ENCODE peak calls at places on chromosome 10, in seven cellular contexts. B is neural crest cell, F is T-cell, I is coronary artery, P is endothelial cell, S is HEK293T, E is GM23248. K is an unnamed sample.

GRCh38 chr10:13327516-13327915 is 20.6 kb downstream of the SEPHS1 start:
- DNase-seq in I (no peak), S (no peak), F (no peak), P (no peak), B (no peak), E (no peak), K (no peak)

GRCh38 chr10:131934769-131935168 is 34.0 kb downstream of the PPP2R2D start:
- DNase-seq in B (no peak), P (no peak), F (no peak), E (no peak), S (no peak), I (no peak), K (no peak)

GRCh38 chr10:86127274-86127819 is 239.2 kb downstream of the GRID1 start:
- DNase-seq in P (no peak), B (no peak), S (no peak), E (no peak), I (no peak), F (no peak), K (no peak)

GRCh38 chr10:121904888-121905287 is 22.9 kb downstream of the ATE1 start:
- DNase-seq in B (no peak), P (no peak), S (no peak), I (no peak), E (no peak), F (no peak), K (no peak)

GRCh38 chr10:98404571-98405396 is 10.2 kb downstream of the PYROXD2 start:
- DNase-seq in E (peak), B (no peak), S (no peak), I (no peak), P (no peak), F (no peak), K (no peak)

GRCh38 chr10:43678654-43679053 is 30.0 kb upstream of the ZNF32 start:
- DNase-seq in F (no peak), S (no peak), I (no peak), B (no peak), P (no peak), E (no peak), K (no peak)

GRCh38 chr10:76124230-76124629 is 692.8 kb downstream of the LRMDA start:
- DNase-seq in E (no peak), B (no peak), P (no peak), F (no peak), S (no peak), I (no peak), K (no peak)

GRCh38 chr10:3220853-3221252 is 48.3 kb upstream of the PITRM1 start:
- DNase-seq in S (no peak), F (no peak), B (no peak), I (no peak), P (no peak), E (peak), K (no peak)

GRCh38 chr10:132521466-132522102 is 16.0 kb upstream of the INPP5A start:
- DNase-seq in B (no peak), F (no peak), E (no peak), P (no peak), I (no peak), S (no peak), K (no peak)

GRCh38 chr10:71475243-71475871 is 78.6 kb downstream of the CDH23 start:
- DNase-seq in P (peak), S (no peak), F (no peak), I (no peak), B (no peak), E (no peak), K (no peak)

GRCh38 chr10:88004451-88004850 is 141.0 kb downstream of the PTEN start:
- DNase-seq in S (no peak), B (no peak), I (no peak), E (peak), F (no peak), P (no peak), K (no peak)

GRCh38 chr10:124006526-124006925 is 86.9 kb downstream of the CHST15 start:
- DNase-seq in I (no peak), F (no peak), P (no peak), S (no peak), E (no peak), B (no peak), K (no peak)

GRCh38 chr10:93762979-93763391 is 5.2 kb downstream of the LGI1 start:
- DNase-seq in P (no peak), S (no peak), B (no peak), I (no peak), F (no peak), E (no peak), K (no peak)

GRCh38 chr10:6018422-6018821 is 41.1 kb upstream of the IL15RA start:
- DNase-seq in S (no peak), I (no peak), P (no peak), B (no peak), E (peak), F (no peak), K (no peak)

GRCh38 chr10:70267161-70267933 is 16.5 kb downstream of the NPFFR1 start:
- DNase-seq in S (peak), B (no peak), F (no peak), E (peak), P (peak), I (peak), K (no peak)

GRCh38 chr10:11328264-11329054 is 283.0 kb downstream of the USP6NL start:
- DNase-seq in I (no peak), B (no peak), E (peak), F (no peak), S (no peak), P (no peak), K (no peak)

GRCh38 chr10:29873941-29874340 is 185.4 kb downstream of the JCAD start:
- DNase-seq in P (no peak), S (no peak), E (peak), F (no peak), B (no peak), I (no peak), K (no peak)

GRCh38 chr10:5890519-5890878 is 456 bp downstream of the FBH1 start:
- DNase-seq in S (peak), I (peak), P (peak), B (peak), E (peak), F (no peak), K (no peak)

GRCh38 chr10:54454271-54454670 is 346.8 kb downstream of the PCDH15 start:
- DNase-seq in S (no peak), E (no peak), I (no peak), P (no peak), B (no peak), F (no peak), K (no peak)

GRCh38 chr10:122939819-122940543 is 14.0 kb downstream of the C10orf88 start:
- DNase-seq in S (no peak), F (no peak), E (peak), P (no peak), I (no peak), B (no peak), K (no peak)

GRCh38 chr10:23171232-23171876 is 20.8 kb upstream of the PTF1A start:
- DNase-seq in E (peak), I (no peak), P (peak), B (peak), F (no peak), S (peak), K (no peak)

GRCh38 chr10:27223964-27224363 is 16.6 kb downstream of the ACBD5 start:
- DNase-seq in F (peak), S (no peak), B (peak), I (no peak), P (peak), E (peak), K (peak)

GRCh38 chr10:75293456-75293840 is 57.7 kb upstream of the COMTD1 start:
- DNase-seq in S (no peak), F (no peak), I (no peak), E (no peak), B (no peak), P (no peak), K (no peak)

GRCh38 chr10:132306951-132307751 is 599 bp downstream of the STK32C start:
- DNase-seq in F (peak), E (peak), I (peak), P (peak), B (no peak), S (no peak), K (peak)

GRCh38 chr10:1120146-1120695 is 64.0 kb downstream of the WDR37 start:
- DNase-seq in I (peak), S (no peak), B (no peak), E (no peak), P (no peak), F (no peak), K (no peak)

GRCh38 chr10:24894728-24895127 is 57.7 kb downstream of the PRTFDC1 start:
- DNase-seq in B (no peak), E (no peak), P (no peak), S (no peak), F (peak), I (no peak), K (peak)

GRCh38 chr10:72564596-72564995 is 61.3 kb downstream of the MICU1 start:
- DNase-seq in B (no peak), F (no peak), P (no peak), I (no peak), E (peak), S (no peak), K (no peak)

GRCh38 chr10:112915590-112916572 is 34.2 kb upstream of the TCF7L2 start:
- DNase-seq in P (no peak), S (no peak), B (no peak), F (no peak), E (peak), I (no peak), K (no peak)

GRCh38 chr10:108785011-108785410 is 1138.3 kb downstream of the XPNPEP1 start:
- DNase-seq in E (no peak), P (no peak), F (no peak), B (no peak), I (no peak), S (no peak), K (no peak)

GRCh38 chr10:5561704-5562645 is 37.2 kb downstream of the CALML3 start:
- DNase-seq in E (no peak), P (no peak), I (peak), S (no peak), B (no peak), F (no peak), K (no peak)

GRCh38 chr10:122525788-122526187 is 34.8 kb upstream of the DMBT1 start:
- DNase-seq in E (no peak), F (peak), B (no peak), S (peak), P (peak), I (no peak), K (no peak)

GRCh38 chr10:121880842-121881423 is 46.9 kb downstream of the ATE1 start:
- DNase-seq in B (no peak), E (peak), S (no peak), P (no peak), F (no peak), I (no peak), K (no peak)

GRCh38 chr10:71975891-71976725 is 11.9 kb downstream of the CHST3 start:
- DNase-seq in I (no peak), F (no peak), S (no peak), B (no peak), E (peak), P (no peak), K (no peak)

GRCh38 chr10:116588995-116589394 is 1.8 kb upstream of the PNLIPRP1 start:
- DNase-seq in B (no peak), P (no peak), I (no peak), F (no peak), E (no peak), S (no peak), K (no peak)

GRCh38 chr10:17921378-17921777 is 30.3 kb upstream of the SLC39A12 start:
- DNase-seq in E (no peak), I (no peak), F (no peak), S (no peak), B (no peak), P (no peak), K (no peak)

GRCh38 chr10:89553064-89553734 is 17.8 kb upstream of the SLC16A12 start:
- DNase-seq in P (no peak), I (no peak), F (no peak), S (no peak), E (peak), B (no peak), K (no peak)

GRCh38 chr10:33248638-33249037 is 85.8 kb downstream of the NRP1 start:
- DNase-seq in P (no peak), S (no peak), I (no peak), E (peak), B (no peak), F (peak), K (no peak)

GRCh38 chr10:71244638-71245419 is 32.5 kb downstream of the UNC5B start:
- DNase-seq in F (no peak), E (peak), S (no peak), I (peak), B (no peak), P (no peak), K (no peak)

GRCh38 chr10:75220258-75220657 is 9.7 kb downstream of the VDAC2 start:
- DNase-seq in E (no peak), I (no peak), B (no peak), P (no peak), F (no peak), S (no peak), K (no peak)

GRCh38 chr10:30606313-30606712 is 23.2 kb downstream of the LYZL2 start:
- DNase-seq in I (no peak), P (no peak), B (no peak), S (no peak), F (no peak), E (peak), K (no peak)

K was measured in T-helper 17 cell.